ENCODE peak calls at places on chromosomes 12 and 14, in five cellular contexts. G, U, K, N and F are unnamed samples.

GRCh38 chr12:131239384-131240094 is 285.8 kb downstream of the ADGRD1 start:
- DNase-seq in G (no peak), U (no peak), K (no peak), N (no peak), F (no peak)

GRCh38 chr14:69797573-69798338 is 715 bp upstream of the SLC10A1 start:
- DNase-seq in G (no peak), U (no peak), K (no peak), N (no peak), F (no peak)

GRCh38 chr12:131863711-131864396 is 30.6 kb upstream of the ULK1 start:
- DNase-seq in G (no peak), U (no peak), K (no peak), N (no peak), F (no peak)

GRCh38 chr14:65599375-65599774 is 186.8 kb downstream of the FUT8 start:
- DNase-seq in G (no peak), U (no peak), K (no peak), N (no peak), F (no peak)

GRCh38 chr12:95633049-95633545 is 81.8 kb upstream of the USP44 start:
- DNase-seq in G (peak), U (no peak), K (no peak), N (peak), F (no peak)

GRCh38 chr14:22131749-22132476 is 457.1 kb downstream of the DAD1 start:
- DNase-seq in G (no peak), U (no peak), K (no peak), N (no peak), F (no peak)

GRCh38 chr12:64696065-64696741 is 63.0 kb downstream of the GNS start:
- DNase-seq in G (no peak), U (peak), K (no peak), N (no peak), F (no peak)

GRCh38 chr12:19220205-19220604 is 90.7 kb downstream of the PLEKHA5 start:
- DNase-seq in G (no peak), U (no peak), K (no peak), N (no peak), F (no peak)

GRCh38 chr12:64572241-64572640 is 38.1 kb upstream of the RASSF3 start:
- DNase-seq in G (no peak), U (no peak), K (no peak), N (no peak), F (no peak)

GRCh38 chr14:54803926-54804719 is 98.5 kb downstream of the GCH1 start:
- DNase-seq in G (no peak), U (no peak), K (no peak), N (no peak), F (no peak)

GRCh38 chr12:92597118-92597517 is 105.7 kb upstream of the PLEKHG7 start:
- DNase-seq in G (no peak), U (no peak), K (no peak), N (no peak), F (no peak)

GRCh38 chr12:54009171-54010052 is 627 bp downstream of the HOXC8 start:
- DNase-seq in G (no peak), U (peak), K (no peak), N (no peak), F (no peak)

GRCh38 chr12:121996050-121996944 is 25.4 kb upstream of the BCL7A start:
- DNase-seq in G (peak), U (no peak), K (no peak), N (no peak), F (no peak)

GRCh38 chr12:91777268-91777997 is 368.2 kb downstream of the BTG1 start:
- DNase-seq in G (no peak), U (no peak), K (no peak), N (no peak), F (no peak)

GRCh38 chr12:120007272-120007671 is 18.2 kb downstream of the BICDL1 start:
- DNase-seq in G (no peak), U (no peak), K (no peak), N (no peak), F (no peak)

GRCh38 chr12:27549231-27549800 is 25.3 kb downstream of the PPFIBP1 start:
- DNase-seq in G (no peak), U (no peak), K (no peak), N (no peak), F (no peak)

GRCh38 chr12:20653871-20654270 is 41.3 kb upstream of the SLCO1C1 start:
- DNase-seq in G (no peak), U (no peak), K (no peak), N (no peak), F (no peak)

GRCh38 chr14:56811596-56812363 is 1.5 kb upstream of the OTX2 start:
- DNase-seq in G (no peak), U (no peak), K (no peak), N (no peak), F (no peak)

GRCh38 chr12:11981174-11981733 is 89.5 kb upstream of the BCL2L14 start:
- DNase-seq in G (no peak), U (no peak), K (no peak), N (no peak), F (no peak)

GRCh38 chr14:73567951-73568885 is 795 bp upstream of the ACOT2 start:
- DNase-seq in G (no peak), U (peak), K (no peak), N (no peak), F (no peak)

GRCh38 chr12:18383203-18383602 is 121.9 kb downstream of the PIK3C2G start:
- DNase-seq in G (no peak), U (no peak), K (no peak), N (no peak), F (no peak)

GRCh38 chr12:46219892-46220655 is 48.8 kb downstream of the SLC38A1 start:
- DNase-seq in G (no peak), U (no peak), K (no peak), N (no peak), F (no peak)

GRCh38 chr14:61121293-61121897 is 140.3 kb downstream of the SLC38A6 start:
- DNase-seq in G (no peak), U (no peak), K (no peak), N (no peak), F (no peak)

GRCh38 chr14:61090432-61091216 is 109.6 kb downstream of the SLC38A6 start:
- DNase-seq in G (no peak), U (peak), K (no peak), N (no peak), F (no peak)

GRCh38 chr12:125330645-125331341 is 265.6 kb downstream of the AACS start:
- DNase-seq in G (peak), U (peak), K (peak), N (peak), F (no peak)

GRCh38 chr14:88919502-88919901 is 95.1 kb downstream of the TTC8 start:
- DNase-seq in G (no peak), U (no peak), K (no peak), N (no peak), F (no peak)

GRCh38 chr12:6824962-6825381 is 3.2 kb upstream of the P3H3 start:
- DNase-seq in G (no peak), U (no peak), K (no peak), N (no peak), F (no peak)

GRCh38 chr14:91063119-91063518 is 2.7 kb upstream of the RPS6KA5 start:
- DNase-seq in G (no peak), U (no peak), K (no peak), N (no peak), F (no peak)

GRCh38 chr12:122228092-122228491 is 2.2 kb upstream of the DIABLO start:
- DNase-seq in G (no peak), U (no peak), K (no peak), N (no peak), F (no peak)

GRCh38 chr14:64439141-64439540 is 26.2 kb upstream of the AKAP5 start:
- DNase-seq in G (no peak), U (no peak), K (no peak), N (no peak), F (no peak)

GRCh38 chr12:110279976-110280783 is 867 bp upstream of the ATP2A2 start:
- DNase-seq in G (peak), U (peak), K (peak), N (peak), F (no peak)

GRCh38 chr12:124805876-124806668 is 57.6 kb downstream of the SCARB1 start:
- DNase-seq in G (no peak), U (no peak), K (no peak), N (no peak), F (no peak)

GRCh38 chr12:68572650-68573049 is 38.0 kb upstream of the RAP1B start:
- DNase-seq in G (no peak), U (no peak), K (no peak), N (no peak), F (no peak)

GRCh38 chr12:65602579-65603295 is 221.5 kb upstream of the HMGA2 start:
- DNase-seq in G (peak), U (no peak), K (peak), N (peak), F (no peak)

GRCh38 chr14:51211149-51211548 is 28.9 kb upstream of the TMX1 start:
- DNase-seq in G (peak), U (peak), K (no peak), N (no peak), F (peak)

GRCh38 chr14:77488558-77488957 is 10.1 kb downstream of the ISM2 start:
- DNase-seq in G (no peak), U (no peak), K (no peak), N (no peak), F (no peak)

GRCh38 chr14:35155962-35156361 is 33.6 kb downstream of the PRORP start:
- DNase-seq in G (no peak), U (no peak), K (no peak), N (no peak), F (no peak)

GRCh38 chr12:55705802-55706402 is 1.8 kb downstream of the ITGA7 start:
- DNase-seq in G (no peak), U (no peak), K (peak), N (no peak), F (no peak)

GRCh38 chr12:123532021-123532420 is 1.5 kb downstream of the RILPL1 start:
- DNase-seq in G (no peak), U (no peak), K (no peak), N (no peak), F (no peak)